ENCODE peak calls at places on chromosome 10, in six cellular contexts. I is stomach, B is brain microvascular endothelial cell, A is AG10803, U is fibroblast of pulmonary artery, N is right atrium auricular region. J is an unnamed sample.
A peak's percentile ranks its signal among the peaks of the same experiment; 100 is the strongest.

GRCh38 chr10:131928248-131929095 is 27.7 kb downstream of the PPP2R2D start:
- DNase-seq in A (no peak), I (peak; percentile 24), U (peak; percentile 16), N (no peak), B (peak; percentile 47), J (peak; percentile 49)

GRCh38 chr10:99849525-99849924 is 67.1 kb downstream of the ABCC2 start:
- DNase-seq in B (no peak), U (no peak), N (no peak), I (no peak), A (no peak), J (no peak)

GRCh38 chr10:124639646-124640045 is 104.5 kb downstream of the FAM53B start:
- DNase-seq in A (no peak), U (no peak), B (no peak), I (no peak), N (no peak), J (no peak)

GRCh38 chr10:48245977-48246376 is 28.5 kb downstream of the FRMPD2 start:
- DNase-seq in A (no peak), I (no peak), U (no peak), N (peak; percentile 30), B (no peak), J (no peak)

GRCh38 chr10:22086730-22087364 is 83.3 kb upstream of the DNAJC1 start:
- DNase-seq in B (peak; percentile 82), U (peak; percentile 84), A (peak; percentile 72), N (peak; percentile 84), I (peak; percentile 84), J (peak; percentile 82)

GRCh38 chr10:128121750-128122412 is 4.3 kb downstream of the MKI67 start:
- DNase-seq in U (no peak), B (no peak), I (no peak), A (no peak), N (no peak), J (no peak)

GRCh38 chr10:4514445-4515108 is 311.4 kb upstream of the AKR1E2 start:
- DNase-seq in A (no peak), U (no peak), B (no peak), I (no peak), N (peak; percentile 81), J (no peak)

GRCh38 chr10:13003004-13003403 is 1.5 kb upstream of the CCDC3 start:
- DNase-seq in A (peak; percentile 5), U (peak; percentile 55), N (no peak), B (no peak), I (no peak), J (no peak)

GRCh38 chr10:8054243-8054497 is 318 bp upstream of the GATA3 start:
- DNase-seq in A (no peak), U (peak; percentile 50), B (no peak), N (no peak), I (no peak), J (peak; percentile 39)

GRCh38 chr10:3271385-3272115 is 99.0 kb upstream of the PITRM1 start:
- DNase-seq in A (no peak), U (no peak), I (no peak), N (no peak), B (no peak), J (no peak)

GRCh38 chr10:100986952-100987684 is at the start of the genes MRPL43 and TWNK:
- DNase-seq in B (peak; percentile 74), N (peak; percentile 82), A (peak; percentile 61), I (peak; percentile 87), U (peak; percentile 74), J (peak; percentile 73)

GRCh38 chr10:78457804-78458483 is 424.3 kb downstream of the RPS24 start:
- DNase-seq in B (peak; percentile 84), N (no peak), A (peak; percentile 84), I (no peak), U (peak; percentile 85), J (peak; percentile 81)

GRCh38 chr10:110680473-110681020 is 36.4 kb downstream of the RBM20 start:
- DNase-seq in N (no peak), B (no peak), A (no peak), U (no peak), I (no peak), J (no peak)

GRCh38 chr10:43970018-43970698 is 321.5 kb upstream of the ZNF32 start:
- DNase-seq in U (no peak), N (no peak), A (no peak), I (no peak), B (no peak), J (no peak)

GRCh38 chr10:26860026-26860541 is 674 bp downstream of the ABI1 start:
- DNase-seq in U (peak; percentile 76), N (peak; percentile 78), B (peak; percentile 74), A (peak; percentile 75), I (peak; percentile 46), J (peak; percentile 84)

GRCh38 chr10:21888959-21889358 is 114.6 kb downstream of the DNAJC1 start:
- DNase-seq in U (no peak), A (no peak), N (no peak), B (peak; percentile 1), I (no peak), J (no peak)

GRCh38 chr10:102066421-102067068 is 1.4 kb downstream of the HPS6 start:
- DNase-seq in A (no peak), B (no peak), I (peak; percentile 28), N (no peak), U (no peak), J (no peak)

GRCh38 chr10:77494789-77495541 is 142.6 kb downstream of the KCNMA1 start:
- DNase-seq in B (no peak), I (no peak), A (no peak), U (no peak), N (no peak), J (no peak)

GRCh38 chr10:11685787-11686218 is 56.4 kb upstream of the ECHDC3 start:
- DNase-seq in N (peak; percentile 81), U (peak; percentile 56), A (peak; percentile 9), B (peak; percentile 14), I (peak; percentile 86), J (peak; percentile 59)

GRCh38 chr10:28948045-28948444 is 270.7 kb downstream of the BAMBI start:
- DNase-seq in N (no peak), B (peak; percentile 20), U (no peak), A (no peak), I (no peak), J (no peak)

GRCh38 chr10:127945335-127945734 is 38.4 kb downstream of the PTPRE start:
- DNase-seq in A (peak; percentile 16), B (peak; percentile 78), N (peak; percentile 54), I (peak; percentile 41), U (peak; percentile 67), J (peak; percentile 45)

GRCh38 chr10:52918714-52919316 is 146.2 kb upstream of the MBL2 start:
- DNase-seq in U (no peak), B (no peak), A (no peak), N (no peak), I (no peak), J (no peak)

GRCh38 chr10:6815346-6815745 is 235.3 kb upstream of the PRKCQ start:
- DNase-seq in I (no peak), A (peak; percentile 5), N (no peak), U (no peak), B (no peak), J (no peak)
- TF ChIP-seq CTCF in I (no peak), A (no peak), N (no peak), U (no peak), B (no peak), J (no peak)

GRCh38 chr10:73814276-73814895 is 3.0 kb upstream of the NDST2 start:
- DNase-seq in U (no peak), N (no peak), I (no peak), B (no peak), A (no peak), J (no peak)

GRCh38 chr10:73815719-73816030 is 4.3 kb upstream of the NDST2 start:
- DNase-seq in A (no peak), U (no peak), B (no peak), I (no peak), N (no peak), J (no peak)

GRCh38 chr10:73816917-73817729 is 5.7 kb upstream of the NDST2 start:
- DNase-seq in B (no peak), I (no peak), U (peak; percentile 29), N (no peak), A (no peak), J (no peak)

GRCh38 chr10:73813333-73813732 is 1.9 kb upstream of the NDST2 start:
- DNase-seq in B (no peak), N (no peak), I (no peak), A (no peak), U (no peak), J (no peak)

DNA sequence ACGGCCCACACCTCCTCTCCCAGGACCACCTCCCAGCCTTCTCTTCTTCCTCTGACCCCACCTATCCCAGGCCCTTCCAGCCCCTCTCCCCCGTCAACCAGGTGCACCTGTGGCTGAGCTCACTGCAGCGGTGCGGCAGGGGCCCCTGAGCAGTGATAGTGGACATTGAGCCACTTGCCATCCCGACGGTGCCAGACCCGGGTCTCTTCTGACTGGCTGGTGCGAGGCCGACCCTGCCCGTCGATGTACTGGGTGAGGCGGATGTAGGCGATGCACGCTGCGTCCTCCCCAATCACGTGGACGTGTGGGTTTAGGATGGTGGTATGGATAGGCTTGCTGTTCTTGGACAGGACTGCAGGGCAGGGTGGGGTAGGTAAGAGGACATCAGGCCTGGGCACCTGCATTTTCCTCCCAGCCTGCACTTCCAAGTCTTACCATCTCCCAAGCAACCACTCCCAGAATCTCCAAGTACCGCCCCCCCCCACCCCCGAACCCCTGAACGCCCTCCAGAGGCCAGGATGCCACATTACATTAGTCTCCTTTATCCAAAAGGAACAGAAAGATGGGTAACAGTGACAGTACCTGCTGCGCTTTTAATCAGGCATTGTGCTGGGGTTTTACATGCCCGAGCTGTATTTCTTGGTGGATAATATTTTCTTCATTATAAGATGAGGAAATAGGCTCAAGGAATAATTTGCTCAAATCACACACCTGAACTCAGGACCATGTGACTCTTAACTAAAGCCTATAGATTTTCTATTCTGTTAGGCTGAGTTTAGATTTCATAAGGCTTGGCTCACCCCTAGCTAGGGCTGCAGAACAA is 3.7 kb upstream of the NDST2 start:
- DNase-seq in N (no peak), I (no peak), A (no peak), B (no peak), U (peak; percentile 12), J (no peak)
- TF ChIP-seq CTCF in N (peak; percentile 28), I (no peak), A (no peak), B (peak; percentile 39), U (peak; percentile 22), J (peak; percentile 44)

DNA sequence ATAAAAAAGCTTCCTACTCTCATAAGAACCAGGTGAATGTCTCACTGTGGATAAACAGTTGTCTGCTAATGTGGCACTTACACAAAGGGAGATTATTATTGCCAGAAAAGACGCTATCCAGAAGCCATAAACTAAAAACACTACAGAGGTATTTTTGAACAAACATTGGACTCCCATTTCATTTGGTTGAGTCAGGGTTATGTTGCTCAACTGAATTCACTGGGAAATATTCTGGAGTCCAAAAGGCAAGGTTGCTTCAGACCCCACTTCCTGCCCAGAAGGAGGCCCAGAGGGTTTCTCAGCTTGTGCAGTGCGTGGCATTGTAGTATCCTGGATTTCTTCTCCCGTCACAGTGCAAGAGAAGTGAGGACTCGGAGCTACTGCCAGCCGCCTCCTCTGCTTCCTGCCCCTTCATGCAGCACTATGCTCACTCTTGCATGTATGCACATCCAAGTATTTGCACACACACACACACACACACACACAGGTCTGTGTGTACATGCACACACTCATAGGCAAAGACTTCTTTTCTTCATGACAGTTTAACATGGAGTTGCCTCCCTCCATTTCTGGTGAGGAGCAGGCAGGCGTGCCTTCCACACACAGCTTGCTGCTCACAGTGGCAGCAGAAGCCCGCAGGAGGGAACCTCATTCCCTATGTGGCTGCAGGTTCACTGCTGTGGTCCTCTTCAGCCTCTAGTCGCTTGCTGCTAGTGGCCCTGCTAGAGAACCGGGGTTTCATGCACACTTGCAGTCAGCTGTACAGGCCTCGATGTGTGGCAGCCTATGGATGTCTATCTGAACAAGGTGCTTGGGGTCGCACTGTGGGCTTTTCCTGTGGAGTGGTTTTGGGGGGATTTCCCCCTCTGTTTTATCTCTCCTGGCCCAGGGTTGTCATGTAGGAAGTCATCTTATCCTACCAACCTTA is 10.2 kb downstream of the DENND10 start:
- DNase-seq in N (no peak), A (peak; percentile 96), B (peak; percentile 86), I (no peak), U (peak; percentile 98), J (peak; percentile 68)
- TF ChIP-seq CTCF in N (no peak), A (no peak), B (no peak), I (no peak), U (no peak), J (no peak)

GRCh38 chr10:71398991-71399375 is 2.3 kb downstream of the CDH23 start:
- DNase-seq in B (no peak), N (peak; percentile 9), I (no peak), U (no peak), A (no peak), J (no peak)
- TF ChIP-seq CTCF in B (no peak), N (no peak), I (no peak), U (no peak), A (no peak), J (no peak)